ENCODE peak calls at places on chromosomes 1 and 21, in nine cellular contexts. U, F, O, K, W, H, L, N and Z are unnamed samples.

GRCh38 chr1:41752514-41753170 is 166.1 kb downstream of the HIVEP3 start:
- DNase-seq in U (no peak), F (no peak), O (no peak), K (no peak), W (no peak), H (no peak), L (no peak), N (no peak), Z (no peak)

GRCh38 chr1:21904725-21905520 is 32.2 kb downstream of the HSPG2 start:
- DNase-seq in U (no peak), F (peak), O (no peak), K (peak), W (no peak), H (peak), L (no peak), N (no peak), Z (no peak)

GRCh38 chr1:118346940-118347339 is 161.9 kb upstream of the SPAG17 start:
- DNase-seq in U (no peak), F (no peak), O (no peak), K (no peak), W (no peak), H (no peak), L (no peak), N (no peak), Z (no peak)

GRCh38 chr21:42425603-42425985 is 21.9 kb downstream of the UBASH3A start:
- DNase-seq in U (no peak), F (no peak), O (no peak), K (no peak), W (no peak), H (no peak), L (no peak), N (no peak), Z (no peak)

GRCh38 chr1:17636612-17637011 is 97.1 kb downstream of the ARHGEF10L start:
- DNase-seq in U (no peak), F (no peak), O (no peak), K (peak), W (no peak), H (no peak), L (no peak), N (no peak), Z (no peak)

GRCh38 chr1:159054427-159054826 is 22.1 kb downstream of the AIM2 start:
- DNase-seq in U (no peak), F (no peak), O (peak), K (peak), W (no peak), H (no peak), L (no peak), N (no peak), Z (no peak)

GRCh38 chr1:27643626-27644368 is 8.8 kb upstream of the FGR start:
- DNase-seq in U (no peak), F (peak), O (peak), K (peak), W (no peak), H (peak), L (no peak), N (peak), Z (no peak)

GRCh38 chr1:203671808-203672207 is 45.2 kb downstream of the ATP2B4 start:
- DNase-seq in U (no peak), F (no peak), O (no peak), K (no peak), W (no peak), H (no peak), L (no peak), N (no peak), Z (no peak)

GRCh38 chr1:163361123-163361934 is 39.6 kb downstream of the NUF2 start:
- DNase-seq in U (no peak), F (no peak), O (peak), K (peak), W (no peak), H (peak), L (no peak), N (peak), Z (no peak)